ENCODE peak calls at places on chromosomes 16 and 17, in four cellular contexts. One of them, this sample, is unnamed.
A peak's percentile ranks its signal among the peaks of the same experiment; 100 is the strongest.

GRCh38 chr17:81040791-81041337 is 5.9 kb downstream of the BAIAP2 start:
- DNase-seq in foreskin fibroblast: no peak
- DNase-seq in astrocyte of the cerebellum: no peak
- DNase-seq in CD8-positive, alpha-beta T cell: no peak
- DNase-seq in this sample: no peak

GRCh38 chr16:83350466-83350865 is 457.3 kb upstream of the HSBP1 start:
- DNase-seq in foreskin fibroblast: no peak
- DNase-seq in astrocyte of the cerebellum: no peak
- DNase-seq in CD8-positive, alpha-beta T cell: no peak
- DNase-seq in this sample: no peak

GRCh38 chr17:57607553-57608120 is 137.5 kb downstream of the CCDC182 start:
- DNase-seq in foreskin fibroblast: peak; percentile 34
- DNase-seq in astrocyte of the cerebellum: no peak
- DNase-seq in CD8-positive, alpha-beta T cell: no peak
- DNase-seq in this sample: no peak

GRCh38 chr17:59361916-59362810 is 30.7 kb downstream of the YPEL2 start:
- DNase-seq in foreskin fibroblast: peak; percentile 92
- DNase-seq in astrocyte of the cerebellum: peak; percentile 96
- DNase-seq in CD8-positive, alpha-beta T cell: no peak
- DNase-seq in this sample: peak; percentile 68

GRCh38 chr16:31880322-31880979 is 6.8 kb downstream of the ZNF267 start:
- DNase-seq in foreskin fibroblast: peak; percentile 51
- DNase-seq in astrocyte of the cerebellum: peak; percentile 57
- DNase-seq in CD8-positive, alpha-beta T cell: no peak
- DNase-seq in this sample: no peak

GRCh38 chr17:79843475-79843916 is 4.3 kb upstream of the CBX4 start:
- DNase-seq in foreskin fibroblast: peak; percentile 36
- DNase-seq in astrocyte of the cerebellum: no peak
- DNase-seq in CD8-positive, alpha-beta T cell: no peak
- DNase-seq in this sample: no peak

GRCh38 chr17:44793885-44794698 is 35.3 kb downstream of the ADAM11 start:
- DNase-seq in foreskin fibroblast: peak; percentile 47
- DNase-seq in astrocyte of the cerebellum: no peak
- DNase-seq in CD8-positive, alpha-beta T cell: no peak
- DNase-seq in this sample: no peak

GRCh38 chr17:4499431-4500187 is 928 bp downstream of the SPNS2 start:
- DNase-seq in foreskin fibroblast: peak; percentile 18
- DNase-seq in astrocyte of the cerebellum: no peak
- DNase-seq in CD8-positive, alpha-beta T cell: no peak
- DNase-seq in this sample: no peak

GRCh38 chr17:48322060-48322459 is 108.0 kb downstream of the SKAP1 start:
- DNase-seq in foreskin fibroblast: peak; percentile 14
- DNase-seq in astrocyte of the cerebellum: peak; percentile 4
- DNase-seq in CD8-positive, alpha-beta T cell: no peak
- DNase-seq in this sample: no peak

GRCh38 chr17:31391496-31391949 is at the start of gene RAB11FIP4:
- DNase-seq in foreskin fibroblast: peak; percentile 25
- DNase-seq in astrocyte of the cerebellum: no peak
- DNase-seq in CD8-positive, alpha-beta T cell: no peak
- DNase-seq in this sample: no peak

GRCh38 chr17:42165751-42166150 is 11.0 kb upstream of the RAB5C start:
- DNase-seq in foreskin fibroblast: no peak
- DNase-seq in astrocyte of the cerebellum: no peak
- DNase-seq in CD8-positive, alpha-beta T cell: no peak
- DNase-seq in this sample: no peak

GRCh38 chr16:28935924-28936783 is 4.4 kb downstream of the CD19 start:
- DNase-seq in foreskin fibroblast: peak; percentile 86
- DNase-seq in astrocyte of the cerebellum: no peak
- DNase-seq in CD8-positive, alpha-beta T cell: peak; percentile 61
- DNase-seq in this sample: no peak

GRCh38 chr16:52553322-52553721 is 6.4 kb upstream of the TOX3 start:
- DNase-seq in foreskin fibroblast: no peak
- DNase-seq in astrocyte of the cerebellum: no peak
- DNase-seq in CD8-positive, alpha-beta T cell: no peak
- DNase-seq in this sample: no peak

GRCh38 chr17:31843382-31843780 is 15.7 kb downstream of the COPRS start:
- DNase-seq in foreskin fibroblast: peak; percentile 45
- DNase-seq in astrocyte of the cerebellum: peak; percentile 38
- DNase-seq in CD8-positive, alpha-beta T cell: no peak
- DNase-seq in this sample: no peak

GRCh38 chr16:90040152-90041023 is 21.1 kb upstream of the DBNDD1 start:
- DNase-seq in foreskin fibroblast: no peak
- DNase-seq in astrocyte of the cerebellum: no peak
- DNase-seq in CD8-positive, alpha-beta T cell: no peak
- DNase-seq in this sample: no peak

GRCh38 chr17:49572806-49573420 is 2.8 kb upstream of the NXPH3 start:
- DNase-seq in foreskin fibroblast: no peak
- DNase-seq in astrocyte of the cerebellum: no peak
- DNase-seq in CD8-positive, alpha-beta T cell: no peak
- DNase-seq in this sample: no peak

GRCh38 chr17:82424001-82424862 is 5.8 kb upstream of the OGFOD3 start:
- DNase-seq in foreskin fibroblast: peak; percentile 74
- DNase-seq in astrocyte of the cerebellum: no peak
- DNase-seq in CD8-positive, alpha-beta T cell: peak; percentile 28
- DNase-seq in this sample: no peak

GRCh38 chr17:46948544-46948943 is 25.6 kb downstream of the GOSR2 start:
- DNase-seq in foreskin fibroblast: no peak
- DNase-seq in astrocyte of the cerebellum: no peak
- DNase-seq in CD8-positive, alpha-beta T cell: no peak
- DNase-seq in this sample: no peak

GRCh38 chr17:39740357-39741111 is 2.8 kb downstream of the GRB7 start:
- DNase-seq in foreskin fibroblast: peak; percentile 75
- DNase-seq in astrocyte of the cerebellum: no peak
- DNase-seq in CD8-positive, alpha-beta T cell: no peak
- DNase-seq in this sample: no peak

GRCh38 chr16:8889893-8890548 is 7.9 kb downstream of the LITAFD start:
- DNase-seq in foreskin fibroblast: peak; percentile 30
- DNase-seq in astrocyte of the cerebellum: no peak
- DNase-seq in CD8-positive, alpha-beta T cell: no peak
- DNase-seq in this sample: no peak
- H3K4me3 ChIP-seq in foreskin fibroblast: no peak overlapping the region
- H3K4me3 ChIP-seq in astrocyte of the cerebellum: no peak overlapping the region
- H3K4me3 ChIP-seq in CD8-positive, alpha-beta T cell: no peak overlapping the region
- H3K4me3 ChIP-seq in this sample: no peak overlapping the region

GRCh38 chr17:62014526-62014925 is 50.6 kb downstream of the MED13 start:
- DNase-seq in foreskin fibroblast: no peak
- DNase-seq in astrocyte of the cerebellum: no peak
- DNase-seq in CD8-positive, alpha-beta T cell: no peak
- DNase-seq in this sample: no peak

GRCh38 chr17:62008294-62008693 is 56.8 kb downstream of the MED13 start:
- DNase-seq in foreskin fibroblast: no peak
- DNase-seq in astrocyte of the cerebellum: no peak
- DNase-seq in CD8-positive, alpha-beta T cell: no peak
- DNase-seq in this sample: no peak

GRCh38 chr17:62004388-62004787 is 60.7 kb downstream of the MED13 start:
- DNase-seq in foreskin fibroblast: no peak
- DNase-seq in astrocyte of the cerebellum: no peak
- DNase-seq in CD8-positive, alpha-beta T cell: no peak
- DNase-seq in this sample: no peak

DNA sequence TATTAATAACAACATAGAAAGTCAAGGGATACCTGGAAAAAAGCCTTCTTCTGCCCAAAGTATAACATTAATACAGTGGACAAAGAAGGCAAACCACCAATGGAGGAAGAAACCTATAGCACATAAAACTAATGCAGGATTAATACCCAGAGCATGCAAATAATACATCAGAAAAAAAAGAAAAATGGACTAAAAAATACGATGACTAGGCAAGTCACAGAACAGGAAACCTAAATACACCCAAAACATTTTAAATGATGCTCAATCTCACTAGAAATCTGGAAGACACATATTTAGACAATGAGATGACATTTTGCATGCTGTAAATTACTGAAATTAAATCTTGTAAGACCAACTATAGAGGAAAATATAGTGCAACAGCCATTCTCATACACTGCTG is 55.9 kb downstream of the MED13 start:
- DNase-seq in foreskin fibroblast: no peak
- DNase-seq in astrocyte of the cerebellum: no peak
- DNase-seq in CD8-positive, alpha-beta T cell: no peak
- DNase-seq in this sample: no peak
- H3K4me3 ChIP-seq in foreskin fibroblast: no peak overlapping the region
- H3K4me3 ChIP-seq in astrocyte of the cerebellum: no peak overlapping the region
- H3K4me3 ChIP-seq in CD8-positive, alpha-beta T cell: no peak overlapping the region
- H3K4me3 ChIP-seq in this sample: no peak overlapping the region

GRCh38 chr17:28553000-28553505 is 629 bp upstream of the UNC119 start:
- DNase-seq in foreskin fibroblast: no peak
- DNase-seq in astrocyte of the cerebellum: no peak
- DNase-seq in CD8-positive, alpha-beta T cell: no peak
- DNase-seq in this sample: no peak
- H3K4me3 ChIP-seq in foreskin fibroblast: peak overlapping the region; percentile 68
- H3K4me3 ChIP-seq in astrocyte of the cerebellum: no peak overlapping the region
- H3K4me3 ChIP-seq in CD8-positive, alpha-beta T cell: peak overlapping the region; percentile 48
- H3K4me3 ChIP-seq in this sample: no peak overlapping the region

DNA sequence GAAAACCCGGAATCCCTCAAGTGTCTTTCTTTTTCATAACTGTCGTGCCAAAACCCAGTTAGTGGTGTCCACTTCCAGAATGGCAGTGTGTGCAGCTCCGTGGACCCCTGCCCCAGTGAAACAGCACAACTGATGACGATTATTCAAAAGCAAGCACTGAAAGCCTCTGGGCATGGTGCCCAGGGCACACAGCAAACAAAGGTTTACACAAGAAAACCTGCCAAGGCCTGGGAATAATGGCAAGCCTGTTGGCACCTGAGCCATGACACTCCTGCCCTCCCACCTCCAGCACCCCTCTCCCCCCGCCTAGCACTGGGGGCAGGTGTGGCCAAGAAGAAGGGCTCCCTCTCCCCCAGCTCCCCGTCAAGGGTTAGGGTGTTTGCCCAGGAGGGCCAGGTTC is 2.8 kb downstream of the PKMYT1 start:
- DNase-seq in foreskin fibroblast: no peak
- DNase-seq in astrocyte of the cerebellum: no peak
- DNase-seq in CD8-positive, alpha-beta T cell: no peak
- DNase-seq in this sample: no peak
- H3K4me3 ChIP-seq in foreskin fibroblast: no peak overlapping the region
- H3K4me3 ChIP-seq in astrocyte of the cerebellum: no peak overlapping the region
- H3K4me3 ChIP-seq in CD8-positive, alpha-beta T cell: no peak overlapping the region
- H3K4me3 ChIP-seq in this sample: no peak overlapping the region

GRCh38 chr16:19135896-19136438 is 22.2 kb downstream of the ITPRIPL2 start:
- DNase-seq in foreskin fibroblast: peak; percentile 52
- DNase-seq in astrocyte of the cerebellum: no peak
- DNase-seq in CD8-positive, alpha-beta T cell: no peak
- DNase-seq in this sample: no peak
- H3K4me3 ChIP-seq in foreskin fibroblast: no peak overlapping the region
- H3K4me3 ChIP-seq in astrocyte of the cerebellum: no peak overlapping the region
- H3K4me3 ChIP-seq in CD8-positive, alpha-beta T cell: no peak overlapping the region
- H3K4me3 ChIP-seq in this sample: no peak overlapping the region

GRCh38 chr17:78341559-78342437 is 18.1 kb downstream of the SOCS3 start:
- DNase-seq in foreskin fibroblast: peak; percentile 96
- DNase-seq in astrocyte of the cerebellum: no peak
- DNase-seq in CD8-positive, alpha-beta T cell: no peak
- DNase-seq in this sample: no peak
- H3K4me3 ChIP-seq in foreskin fibroblast: peak overlapping the region; percentile 42
- H3K4me3 ChIP-seq in astrocyte of the cerebellum: peak overlapping the region; percentile 31
- H3K4me3 ChIP-seq in CD8-positive, alpha-beta T cell: peak overlapping the region; percentile 37
- H3K4me3 ChIP-seq in this sample: peak overlapping the region; percentile 25

DNA sequence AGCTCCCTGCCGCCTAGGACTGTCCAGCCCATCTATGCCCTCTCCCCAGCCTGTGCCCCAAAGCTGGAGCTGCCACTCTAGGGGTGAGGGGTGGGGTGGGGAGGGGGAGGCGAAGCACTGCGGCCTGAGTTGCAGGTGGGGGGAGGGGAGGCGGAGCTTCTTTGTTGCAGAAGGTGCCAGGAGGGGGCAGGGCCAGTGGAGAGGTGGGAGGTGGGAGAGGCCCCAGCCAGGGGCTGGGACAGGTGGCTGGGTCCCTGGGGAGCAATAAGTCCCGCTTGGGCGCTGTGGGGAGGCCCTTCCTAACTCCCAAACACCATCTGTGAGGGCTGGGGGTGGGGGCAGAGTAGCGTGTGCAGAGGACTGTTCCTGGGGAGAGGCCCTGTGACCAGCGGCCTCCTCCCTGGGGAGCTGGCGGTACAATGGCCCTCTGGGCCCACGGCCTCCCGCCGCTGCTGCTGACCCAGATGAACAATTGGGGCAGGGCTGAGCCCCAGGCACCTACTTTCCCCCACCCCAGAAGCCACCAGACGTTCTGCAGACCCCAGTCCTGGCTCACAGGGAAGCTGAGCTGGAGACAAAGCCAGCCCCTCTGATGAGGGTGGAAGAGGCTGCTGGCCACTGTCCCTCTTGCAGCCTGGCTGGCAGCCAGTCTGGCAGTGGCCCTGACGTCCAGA is 2.2 kb upstream of the NTN3 start:
- DNase-seq in foreskin fibroblast: no peak
- DNase-seq in astrocyte of the cerebellum: no peak
- DNase-seq in CD8-positive, alpha-beta T cell: no peak
- DNase-seq in this sample: no peak
- H3K4me3 ChIP-seq in foreskin fibroblast: peak overlapping the region; percentile 52
- H3K4me3 ChIP-seq in astrocyte of the cerebellum: no peak overlapping the region
- H3K4me3 ChIP-seq in CD8-positive, alpha-beta T cell: no peak overlapping the region
- H3K4me3 ChIP-seq in this sample: no peak overlapping the region

GRCh38 chr16:67652578-67653130 is 7.4 kb downstream of the ACD start:
- DNase-seq in foreskin fibroblast: peak; percentile 51
- DNase-seq in astrocyte of the cerebellum: no peak
- DNase-seq in CD8-positive, alpha-beta T cell: no peak
- DNase-seq in this sample: no peak
- H3K4me3 ChIP-seq in foreskin fibroblast: peak overlapping the region; percentile 30
- H3K4me3 ChIP-seq in astrocyte of the cerebellum: peak overlapping the region; percentile 49
- H3K4me3 ChIP-seq in CD8-positive, alpha-beta T cell: no peak overlapping the region
- H3K4me3 ChIP-seq in this sample: peak overlapping the region; percentile 50

DNA sequence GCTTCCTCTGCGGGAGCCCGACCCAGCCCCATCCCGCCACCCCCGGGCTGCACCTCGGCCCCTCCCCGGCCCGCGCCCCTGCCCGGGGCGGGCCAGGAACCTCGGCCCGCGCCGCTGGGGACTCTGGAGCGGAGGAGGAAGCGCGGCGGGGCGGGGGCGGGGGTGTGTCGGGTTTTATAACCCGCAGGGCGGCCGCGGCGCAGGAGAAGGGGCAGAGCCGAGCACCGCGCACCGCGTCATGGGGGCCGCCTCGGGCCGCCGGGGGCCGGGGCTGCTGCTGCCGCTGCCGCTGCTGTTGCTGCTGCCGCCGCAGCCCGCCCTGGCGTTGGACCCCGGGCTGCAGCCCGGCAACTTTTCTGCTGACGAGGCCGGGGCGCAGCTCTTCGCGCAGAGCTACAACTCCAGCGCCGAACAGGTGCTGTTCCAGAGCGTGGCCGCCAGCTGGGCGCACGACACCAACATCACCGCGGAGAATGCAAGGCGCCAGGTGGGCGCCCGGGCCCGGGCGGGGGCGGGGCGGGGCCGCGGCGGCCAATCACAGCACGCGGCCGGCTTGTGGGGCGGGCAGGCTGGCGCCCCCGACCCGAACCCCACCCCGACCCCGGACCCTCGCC is at the start of gene ACE:
- DNase-seq in foreskin fibroblast: peak; percentile 48
- DNase-seq in astrocyte of the cerebellum: no peak
- DNase-seq in CD8-positive, alpha-beta T cell: no peak
- DNase-seq in this sample: no peak
- H3K4me3 ChIP-seq in foreskin fibroblast: peak within 1 kb of the TSS; percentile 52
- H3K4me3 ChIP-seq in astrocyte of the cerebellum: peak within 1 kb of the TSS; percentile 35
- H3K4me3 ChIP-seq in CD8-positive, alpha-beta T cell: peak within 1 kb of the TSS; percentile 46
- H3K4me3 ChIP-seq in this sample: peak within 1 kb of the TSS; percentile 56

This sample was measured in AG04450.